ENCODE peak calls at places on chromosomes 16 and 17, in four cellular contexts. T is adrenal gland, N is IMR-90, G is ovary. C is an unnamed sample.

GRCh38 chr17:16987830-16988601 is 16.1 kb upstream of the TNFRSF13B start:
- DNase-seq in T (peak; percentile 68), G (no peak), N (peak; percentile 75), C (no peak)

GRCh38 chr17:2958706-2959222 is 104.6 kb downstream of the OR1D5 start:
- DNase-seq in G (no peak), T (no peak), N (no peak), C (no peak)

GRCh38 chr17:63309021-63309420 is 137.1 kb downstream of the CYB561 start:
- DNase-seq in N (peak; percentile 45), T (no peak), G (no peak), C (no peak)

GRCh38 chr17:48612456-48612853 is 1.6 kb upstream of the HOXB7 start:
- DNase-seq in G (no peak), T (no peak), N (peak; percentile 54), C (no peak)

GRCh38 chr17:47999612-48000011 is 28.7 kb downstream of the CDK5RAP3 start:
- DNase-seq in G (no peak), N (peak; percentile 72), T (no peak), C (no peak)

GRCh38 chr17:81060416-81060815 is 25.5 kb downstream of the BAIAP2 start:
- DNase-seq in N (no peak), G (no peak), T (no peak), C (no peak)

GRCh38 chr17:70552230-70552981 is 383.1 kb downstream of the KCNJ2 start:
- DNase-seq in T (no peak), G (no peak), N (peak; percentile 49), C (no peak)

GRCh38 chr16:85370881-85371651 is 242.1 kb upstream of the GSE1 start:
- DNase-seq in N (no peak), G (no peak), T (peak; percentile 72), C (no peak)

GRCh38 chr17:77282524-77283515 is 142.1 kb downstream of the SEC14L1 start:
- DNase-seq in G (no peak), T (no peak), N (peak; percentile 43), C (peak; percentile 62)

GRCh38 chr17:78398390-78398789 is 19.9 kb downstream of the PGS1 start:
- DNase-seq in T (no peak), G (no peak), N (no peak), C (no peak)

GRCh38 chr16:75027520-75028300 is 28.9 kb downstream of the ZNRF1 start:
- DNase-seq in G (no peak), T (no peak), N (peak; percentile 31), C (no peak)

GRCh38 chr17:18026408-18026776 is 12.6 kb downstream of the ATPAF2 start:
- DNase-seq in T (no peak), N (peak; percentile 81), G (no peak), C (peak; percentile 38)

GRCh38 chr16:20851601-20852000 is 45.3 kb downstream of the REXO5 start:
- DNase-seq in N (peak; percentile 92), G (peak; percentile 71), T (peak; percentile 83), C (peak; percentile 76)

GRCh38 chr17:16121915-16122314 is 93.4 kb downstream of the NCOR1 start:
- DNase-seq in T (no peak), G (no peak), N (peak; percentile 8), C (no peak)

GRCh38 chr16:78126662-78127061 is 27.2 kb downstream of the WWOX start:
- DNase-seq in T (no peak), G (no peak), N (no peak), C (no peak)

GRCh38 chr17:37239690-37240344 is 136.0 kb upstream of the C17orf78 start:
- DNase-seq in G (no peak), N (peak; percentile 72), T (no peak), C (no peak)

GRCh38 chr17:40963838-40964237 is 2.9 kb downstream of the KRT39 start:
- DNase-seq in G (no peak), T (no peak), N (no peak), C (no peak)

GRCh38 chr16:3583303-3584038 is 6.3 kb upstream of the NLRC3 start:
- DNase-seq in T (no peak), G (no peak), N (no peak), C (no peak)
- H3K36me3 ChIP-seq in T (no peaks in the 10 kb centered on the region), G (no peaks in the 10 kb centered on the region), N (peaks cover 15% of the 10 kb centered on the region), C (no peaks in the 10 kb centered on the region)

GRCh38 chr17:15029469-15029868 is 235.7 kb downstream of the PMP22 start:
- DNase-seq in G (no peak), N (no peak), T (no peak), C (no peak)
- TF ChIP-seq CTCF in G (no peak), N (no peak), T (no peak), C (no peak)

GRCh38 chr17:7950578-7950977 is 18.6 kb downstream of the CNTROB start:
- DNase-seq in G (no peak), T (no peak), N (no peak), C (no peak)
- H3K36me3 ChIP-seq in G (no peaks in the 10 kb centered on the region), T (no peaks in the 10 kb centered on the region), N (peaks cover 27% of the 10 kb centered on the region), C (peaks cover 7% of the 10 kb centered on the region)

GRCh38 chr17:56834380-56835258 is 668 bp downstream of the DGKE start:
- DNase-seq in N (peak; percentile 7), T (peak; percentile 50), G (peak; percentile 66), C (peak; percentile 69)
- TF ChIP-seq CTCF in N (no peak), T (peak; percentile 39), G (no peak), C (peak; percentile 36)

GRCh38 chr16:89986600-89986999 is 32.7 kb downstream of the DBNDD1 start:
- DNase-seq in T (no peak), N (no peak), G (no peak), C (no peak)
- H3K36me3 ChIP-seq in T (no peaks in the 10 kb centered on the region), N (peaks cover 68% of the 10 kb centered on the region), G (no peaks in the 10 kb centered on the region), C (no peaks in the 10 kb centered on the region)

GRCh38 chr17:75553553-75554110 is 28.1 kb downstream of the LLGL2 start:
- DNase-seq in T (no peak), G (no peak), N (no peak), C (no peak)

GRCh38 chr17:75552425-75552824 is 26.9 kb downstream of the LLGL2 start:
- DNase-seq in N (no peak), T (no peak), G (no peak), C (no peak)

GRCh38 chr17:75555679-75556153 is 30.2 kb downstream of the LLGL2 start:
- DNase-seq in T (no peak), N (no peak), G (no peak), C (no peak)

GRCh38 chr17:75551276-75551675 is 25.8 kb downstream of the LLGL2 start:
- DNase-seq in G (no peak), T (no peak), N (no peak), C (no peak)

DNA sequence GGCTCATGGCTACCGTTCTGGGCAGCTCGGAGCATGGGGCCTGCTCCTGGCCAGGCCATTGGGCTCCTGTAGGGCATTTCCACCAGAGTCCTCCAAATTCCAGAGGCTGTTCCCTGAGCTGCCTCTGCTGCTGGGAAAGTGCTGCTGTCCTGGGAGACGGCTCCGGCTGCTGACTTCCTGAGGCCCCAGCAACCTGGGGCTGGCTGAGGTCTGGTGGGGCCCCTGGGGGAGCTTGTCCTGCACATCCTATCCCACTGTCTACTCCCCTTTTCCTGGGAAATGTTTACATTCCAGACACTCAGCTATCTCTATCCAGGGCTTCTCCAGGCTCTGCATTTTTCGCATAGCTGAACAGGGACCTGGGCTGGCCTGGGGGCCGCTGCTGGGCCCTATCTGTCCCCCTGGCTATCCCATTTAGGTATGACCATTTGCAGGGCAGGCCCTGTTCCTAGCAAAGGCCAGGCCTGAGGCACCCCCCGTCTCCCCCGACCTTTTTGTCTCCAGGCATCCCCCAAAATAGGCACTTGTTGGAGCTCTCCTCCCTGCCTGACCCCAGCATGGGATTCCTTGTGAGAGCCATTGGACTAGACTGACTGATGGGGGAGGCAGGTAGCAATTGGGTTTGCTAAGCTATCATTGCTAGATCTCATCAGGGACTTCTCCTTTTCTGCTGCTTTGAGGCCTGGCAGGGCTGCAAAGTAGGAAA is 27.5 kb downstream of the LLGL2 start:
- DNase-seq in T (no peak), G (no peak), N (peak; percentile 20), C (no peak)
- TF ChIP-seq CTCF in T (no peak), G (no peak), N (no peak), C (no peak)

GRCh38 chr16:25158401-25158800 is 46.9 kb downstream of the LCMT1 start:
- DNase-seq in T (no peak), N (peak; percentile 31), G (no peak), C (no peak)
- H3K36me3 ChIP-seq in T (no peaks in the 10 kb centered on the region), N (peaks cover 16% of the 10 kb centered on the region), G (no peaks in the 10 kb centered on the region), C (no peaks in the 10 kb centered on the region)

GRCh38 chr16:22103371-22103890 is 11.1 kb downstream of the VWA3A start:
- DNase-seq in G (no peak), N (no peak), T (no peak), C (no peak)
- TF ChIP-seq CTCF in G (no peak), N (no peak), T (no peak), C (no peak)

GRCh38 chr17:29123111-29123510 is 57.1 kb downstream of the MYO18A start:
- DNase-seq in N (no peak), G (no peak), T (no peak), C (no peak)
- H3K36me3 ChIP-seq in N (peaks cover 27% of the 10 kb centered on the region), G (no peaks in the 10 kb centered on the region), T (no peaks in the 10 kb centered on the region), C (peaks cover 20% of the 10 kb centered on the region)

DNA sequence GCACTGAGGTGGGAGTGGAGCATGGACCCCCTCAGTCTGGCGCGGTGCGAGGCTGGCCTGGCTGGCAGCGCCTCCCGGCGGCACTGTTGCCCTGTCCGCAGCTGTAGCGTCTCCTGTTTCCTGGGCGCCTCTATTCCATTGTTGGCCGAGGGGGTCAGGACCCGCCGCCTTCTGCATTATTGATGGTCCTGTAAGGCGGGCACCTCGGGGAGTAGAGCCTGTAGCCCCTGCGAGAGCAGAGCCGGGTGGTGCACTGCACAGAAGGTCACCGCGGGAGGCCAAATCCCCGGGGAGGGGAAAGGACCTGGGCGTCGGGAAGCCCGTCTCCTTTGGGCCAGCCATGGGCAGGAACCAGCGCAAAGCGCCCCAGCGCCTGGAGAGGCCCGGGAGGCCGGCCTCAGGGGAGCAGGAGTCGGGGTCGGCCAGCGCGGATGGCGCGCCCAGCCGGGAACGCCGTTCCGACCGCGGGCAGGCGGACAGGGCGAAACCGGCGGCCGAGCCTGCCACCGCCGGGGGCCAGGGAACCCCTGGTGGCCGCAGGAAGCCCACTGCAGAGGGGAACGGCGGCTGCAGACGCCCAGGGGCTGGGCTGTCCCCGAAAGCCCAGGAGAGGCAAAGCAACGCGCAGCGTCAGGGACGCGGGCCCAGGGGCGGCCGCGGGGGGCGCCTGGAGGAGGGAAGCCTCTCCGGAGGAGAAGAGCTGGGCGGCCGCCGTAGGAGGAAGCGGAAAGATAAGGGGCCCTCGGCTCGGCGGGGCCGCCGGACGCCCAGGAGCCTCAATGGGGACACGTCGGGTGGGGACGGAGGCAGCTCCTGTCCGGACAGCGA is at the start of gene MYO15B:
- DNase-seq in N (no peak), T (peak; percentile 52), G (peak; percentile 74), C (peak; percentile 33)
- TF ChIP-seq CTCF in N (no peak), T (no peak), G (peak; percentile 57), C (no peak)

C was measured in body of pancreas.